ENCODE peak calls at places on chromosomes 3 and 15, in four cellular contexts. One of them, this sample, is unnamed.
A peak's percentile ranks its signal among the peaks of the same experiment; 100 is the strongest.

GRCh38 chr15:64333986-64334385 is 22.0 kb downstream of the CSNK1G1 start:
- DNase-seq in PC-3: no peak
- DNase-seq in brain microvascular endothelial cell: no peak
- DNase-seq in GM23338: no peak
- DNase-seq in this sample: no peak

GRCh38 chr3:66415867-66416428 is 84.9 kb downstream of the LRIG1 start:
- DNase-seq in PC-3: no peak
- DNase-seq in brain microvascular endothelial cell: no peak
- DNase-seq in GM23338: no peak
- DNase-seq in this sample: no peak

GRCh38 chr3:123758081-123758564 is 126.0 kb downstream of the MYLK start:
- DNase-seq in PC-3: peak; percentile 86
- DNase-seq in brain microvascular endothelial cell: no peak
- DNase-seq in GM23338: no peak
- DNase-seq in this sample: no peak

GRCh38 chr3:141373768-141374526 is 5.6 kb downstream of the ZBTB38 start:
- DNase-seq in PC-3: no peak
- DNase-seq in brain microvascular endothelial cell: peak; percentile 37
- DNase-seq in GM23338: peak; percentile 79
- DNase-seq in this sample: no peak

GRCh38 chr15:60096157-60096556 is 92.0 kb downstream of the FOXB1 start:
- DNase-seq in PC-3: peak; percentile 52
- DNase-seq in brain microvascular endothelial cell: peak; percentile 71
- DNase-seq in GM23338: no peak
- DNase-seq in this sample: no peak

GRCh38 chr15:47332481-47332880 is 384.8 kb upstream of the SEMA6D start:
- DNase-seq in PC-3: no peak
- DNase-seq in brain microvascular endothelial cell: no peak
- DNase-seq in GM23338: no peak
- DNase-seq in this sample: no peak

GRCh38 chr3:53513556-53514190 is 19.3 kb downstream of the CACNA1D start:
- DNase-seq in PC-3: peak; percentile 70
- DNase-seq in brain microvascular endothelial cell: no peak
- DNase-seq in GM23338: no peak
- DNase-seq in this sample: no peak

GRCh38 chr3:89586256-89586655 is 478.8 kb downstream of the EPHA3 start:
- DNase-seq in PC-3: peak; percentile 70
- DNase-seq in brain microvascular endothelial cell: no peak
- DNase-seq in GM23338: no peak
- DNase-seq in this sample: no peak

GRCh38 chr3:46208167-46208704 is at the start of gene CCR1:
- DNase-seq in PC-3: peak; percentile 78
- DNase-seq in brain microvascular endothelial cell: peak; percentile 21
- DNase-seq in GM23338: peak; percentile 77
- DNase-seq in this sample: no peak

GRCh38 chr15:77855871-77856270 is 221.6 kb downstream of the TBC1D2B start:
- DNase-seq in PC-3: no peak
- DNase-seq in brain microvascular endothelial cell: no peak
- DNase-seq in GM23338: no peak
- DNase-seq in this sample: no peak

GRCh38 chr3:122406198-122406597 is 9.7 kb downstream of the WDR5B start:
- DNase-seq in PC-3: no peak
- DNase-seq in brain microvascular endothelial cell: no peak
- DNase-seq in GM23338: no peak
- DNase-seq in this sample: no peak

GRCh38 chr3:45064512-45065372 is 38.6 kb downstream of the CLEC3B start:
- DNase-seq in PC-3: peak; percentile 86
- DNase-seq in brain microvascular endothelial cell: peak; percentile 74
- DNase-seq in GM23338: no peak
- DNase-seq in this sample: peak; percentile 41

GRCh38 chr15:79416876-79417275 is 15.3 kb upstream of the MINAR1 start:
- DNase-seq in PC-3: no peak
- DNase-seq in brain microvascular endothelial cell: no peak
- DNase-seq in GM23338: no peak
- DNase-seq in this sample: no peak

GRCh38 chr3:183120538-183121215 is 21.4 kb upstream of the MCCC1 start:
- DNase-seq in PC-3: no peak
- DNase-seq in brain microvascular endothelial cell: no peak
- DNase-seq in GM23338: no peak
- DNase-seq in this sample: no peak

GRCh38 chr3:183114374-183114773 is 15.1 kb upstream of the MCCC1 start:
- DNase-seq in PC-3: no peak
- DNase-seq in brain microvascular endothelial cell: no peak
- DNase-seq in GM23338: no peak
- DNase-seq in this sample: no peak

GRCh38 chr3:183114779-183115178 is 15.5 kb upstream of the MCCC1 start:
- DNase-seq in PC-3: no peak
- DNase-seq in brain microvascular endothelial cell: no peak
- DNase-seq in GM23338: peak; percentile 81
- DNase-seq in this sample: no peak

GRCh38 chr3:183116051-183116614 is 16.8 kb upstream of the MCCC1 start:
- DNase-seq in PC-3: peak; percentile 48
- DNase-seq in brain microvascular endothelial cell: no peak
- DNase-seq in GM23338: peak; percentile 98
- DNase-seq in this sample: no peak

GRCh38 chr3:183117046-183117445 is 17.8 kb upstream of the MCCC1 start:
- DNase-seq in PC-3: no peak
- DNase-seq in brain microvascular endothelial cell: no peak
- DNase-seq in GM23338: no peak
- DNase-seq in this sample: no peak
- H3K4me3 ChIP-seq in PC-3: no peak overlapping the region
- H3K4me3 ChIP-seq in brain microvascular endothelial cell: no peak overlapping the region
- H3K4me3 ChIP-seq in GM23338: no peak overlapping the region
- H3K4me3 ChIP-seq in this sample: no peak overlapping the region

GRCh38 chr3:151789853-151790463 is 24.0 kb upstream of the AADAC start:
- DNase-seq in PC-3: peak; percentile 55
- DNase-seq in brain microvascular endothelial cell: no peak
- DNase-seq in GM23338: no peak
- DNase-seq in this sample: no peak
- H3K4me3 ChIP-seq in PC-3: no peak overlapping the region
- H3K4me3 ChIP-seq in brain microvascular endothelial cell: no peak overlapping the region
- H3K4me3 ChIP-seq in GM23338: no peak overlapping the region
- H3K4me3 ChIP-seq in this sample: no peak overlapping the region

GRCh38 chr3:9780451-9780797 is 10.7 kb upstream of the CAMK1 start:
- DNase-seq in PC-3: no peak
- DNase-seq in brain microvascular endothelial cell: no peak
- DNase-seq in GM23338: no peak
- DNase-seq in this sample: no peak

GRCh38 chr3:9779197-9779596 is 9.4 kb upstream of the CAMK1 start:
- DNase-seq in PC-3: no peak
- DNase-seq in brain microvascular endothelial cell: no peak
- DNase-seq in GM23338: no peak
- DNase-seq in this sample: no peak

GRCh38 chr3:9778518-9779129 is 8.9 kb upstream of the CAMK1 start:
- DNase-seq in PC-3: no peak
- DNase-seq in brain microvascular endothelial cell: no peak
- DNase-seq in GM23338: no peak
- DNase-seq in this sample: no peak

GRCh38 chr3:9780920-9781319 is 11.2 kb upstream of the CAMK1 start:
- DNase-seq in PC-3: no peak
- DNase-seq in brain microvascular endothelial cell: no peak
- DNase-seq in GM23338: no peak
- DNase-seq in this sample: no peak

GRCh38 chr3:9779721-9780450 is 10.1 kb upstream of the CAMK1 start:
- DNase-seq in PC-3: no peak
- DNase-seq in brain microvascular endothelial cell: no peak
- DNase-seq in GM23338: no peak
- DNase-seq in this sample: no peak
- H3K4me3 ChIP-seq in PC-3: no peak overlapping the region
- H3K4me3 ChIP-seq in brain microvascular endothelial cell: no peak overlapping the region
- H3K4me3 ChIP-seq in GM23338: no peak overlapping the region
- H3K4me3 ChIP-seq in this sample: no peak overlapping the region

GRCh38 chr15:92908369-92909057 is 8.4 kb downstream of the CHD2 start:
- DNase-seq in PC-3: no peak
- DNase-seq in brain microvascular endothelial cell: no peak
- DNase-seq in GM23338: no peak
- DNase-seq in this sample: no peak
- H3K4me3 ChIP-seq in PC-3: peak overlapping the region; percentile 48
- H3K4me3 ChIP-seq in brain microvascular endothelial cell: peak overlapping the region; percentile 3
- H3K4me3 ChIP-seq in GM23338: no peak overlapping the region
- H3K4me3 ChIP-seq in this sample: no peak overlapping the region

This sample was measured in BJ.